ENCODE peak calls at places on chromosomes 6 and 20, in seven cellular contexts. N is M059J, B is NCI-H774, V is RWPE1, C is anterior cingulate cortex, Z is HTR-8/SVneo, W is NCI-H460. K is an unnamed sample.

GRCh38 chr20:47777220-47777619 is 8.1 kb downstream of the SULF2 start:
- DNase-seq in Z (no peak), B (no peak), V (no peak), C (no peak), W (no peak), N (no peak), K (no peak)

GRCh38 chr6:166742981-166743380 is 115.9 kb upstream of the RPS6KA2 start:
- DNase-seq in V (no peak), W (no peak), B (no peak), Z (no peak), C (no peak), N (no peak), K (no peak)

GRCh38 chr20:4896119-4896700 is 105.1 kb downstream of the SLC23A2 start:
- DNase-seq in N (no peak), Z (no peak), C (no peak), W (no peak), V (no peak), B (no peak), K (no peak)

GRCh38 chr20:62163986-62164762 is 18.7 kb upstream of the MTG2 start:
- DNase-seq in N (no peak), Z (no peak), B (no peak), V (no peak), C (no peak), W (no peak), K (no peak)

GRCh38 chr20:42219005-42219404 is 600.8 kb upstream of the CHD6 start:
- DNase-seq in C (no peak), Z (no peak), W (no peak), V (no peak), B (peak), N (no peak), K (no peak)

GRCh38 chr6:106973841-106974336 is 640 bp downstream of the CD24 start:
- DNase-seq in N (peak), C (no peak), W (no peak), B (peak), Z (peak), V (peak), K (peak)

GRCh38 chr6:52576392-52577021 is 353 bp downstream of the TRAM2 start:
- DNase-seq in Z (peak), N (peak), C (peak), B (peak), V (peak), W (peak), K (peak)

GRCh38 chr20:20241966-20242365 is 125.9 kb upstream of the INSM1 start:
- DNase-seq in B (peak), C (no peak), V (no peak), Z (no peak), N (no peak), W (no peak), K (no peak)

GRCh38 chr6:37490466-37491015 is 9.2 kb downstream of the CCDC167 start:
- DNase-seq in V (no peak), B (no peak), W (no peak), Z (no peak), C (no peak), N (no peak), K (no peak)

GRCh38 chr6:491233-491632 is 99.7 kb downstream of the IRF4 start:
- DNase-seq in W (no peak), N (no peak), V (no peak), C (no peak), B (no peak), Z (no peak), K (no peak)

GRCh38 chr20:18496042-18496441 is 983 bp downstream of the RBBP9 start:
- DNase-seq in N (peak), V (no peak), W (no peak), C (no peak), B (no peak), Z (no peak), K (no peak)

GRCh38 chr20:52103469-52103910 is 88.1 kb downstream of the ZFP64 start:
- DNase-seq in B (no peak), N (no peak), V (peak), Z (peak), C (no peak), W (peak), K (peak)

GRCh38 chr6:146913842-146914562 is 290.2 kb upstream of the STXBP5 start:
- DNase-seq in N (peak), V (peak), Z (peak), W (peak), C (peak), B (no peak), K (peak)

GRCh38 chr6:16519265-16520242 is 241.7 kb downstream of the ATXN1 start:
- DNase-seq in C (no peak), V (no peak), N (no peak), Z (no peak), W (no peak), B (peak), K (no peak)

GRCh38 chr20:36010745-36011326 is 42.4 kb downstream of the CNBD2 start:
- DNase-seq in B (no peak), V (no peak), W (no peak), Z (no peak), N (no peak), C (no peak), K (no peak)

GRCh38 chr20:46977909-46978588 is 83.4 kb downstream of the EYA2 start:
- DNase-seq in V (no peak), B (no peak), W (no peak), N (no peak), C (no peak), Z (no peak), K (no peak)

GRCh38 chr6:26029857-26030653 is 57.2 kb upstream of the HFE start:
- DNase-seq in W (no peak), C (no peak), B (no peak), Z (no peak), N (peak), V (no peak), K (no peak)

GRCh38 chr6:119453242-119453641 is 103.7 kb upstream of the MAN1A1 start:
- DNase-seq in W (no peak), V (no peak), N (no peak), C (no peak), B (no peak), Z (no peak), K (no peak)

GRCh38 chr20:10856237-10856636 is 182.4 kb upstream of the JAG1 start:
- DNase-seq in N (peak), Z (no peak), V (no peak), B (no peak), C (no peak), W (no peak), K (no peak)

K was measured in EL.